ENCODE peak calls at places on chromosomes 5 and 9, in four cellular contexts. W, B, O and Y are unnamed samples.

GRCh38 chr5:30908356-30908755 is 285.1 kb upstream of the CDH6 start:
- DNase-seq in B (no peak), W (no peak), O (no peak), Y (no peak)

GRCh38 chr5:77168187-77168883 is 42.1 kb upstream of the PDE8B start:
- DNase-seq in O (no peak), B (peak; percentile 43), W (no peak), Y (no peak)

GRCh38 chr9:69122086-69122390 is 52.0 kb upstream of the TJP2 start:
- DNase-seq in O (peak; percentile 59), W (no peak), B (peak; percentile 55), Y (peak; percentile 49)

GRCh38 chr5:3615217-3615616 is 19.6 kb downstream of the IRX1 start:
- DNase-seq in O (no peak), B (no peak), W (no peak), Y (no peak)

GRCh38 chr5:96483878-96484277 is 50.8 kb upstream of the PCSK1 start:
- DNase-seq in O (peak; percentile 42), W (no peak), B (no peak), Y (no peak)

GRCh38 chr9:137350696-137351584 is 48.9 kb upstream of the NRARP start:
- DNase-seq in B (no peak), W (no peak), O (no peak), Y (no peak)

GRCh38 chr5:152638996-152639552 is 234.0 kb upstream of the NMUR2 start:
- DNase-seq in O (no peak), B (no peak), W (no peak), Y (no peak)

GRCh38 chr5:168790691-168791230 is 211.6 kb upstream of the PANK3 start:
- DNase-seq in B (no peak), W (no peak), O (no peak), Y (no peak)

GRCh38 chr9:27395484-27395921 is 98.6 kb upstream of the EQTN start:
- DNase-seq in W (no peak), O (no peak), B (no peak), Y (no peak)

GRCh38 chr9:116365056-116365471 is 211.5 kb downstream of the PAPPA start:
- DNase-seq in O (peak; percentile 56), W (peak; percentile 29), B (peak; percentile 59), Y (no peak)

GRCh38 chr9:131500939-131501541 is 1.7 kb upstream of the POMT1 start:
- DNase-seq in O (peak; percentile 80), B (no peak), W (no peak), Y (no peak)

GRCh38 chr5:171986772-171987171 is 19.7 kb downstream of the FBXW11 start:
- DNase-seq in B (no peak), O (no peak), W (no peak), Y (no peak)

GRCh38 chr9:120650352-120650751 is 63.9 kb downstream of the MEGF9 start:
- DNase-seq in O (peak; percentile 23), W (no peak), B (no peak), Y (no peak)